ENCODE peak calls at places on chromosome 18, in five cellular contexts. S is HepG2, M is K562, B is GM12891, R is GM12878. V is an unnamed sample.

GRCh38 chr18:58671941-58672565 is 788 bp downstream of the MALT1 start:
- DNase-seq in R (no peak), M (no peak), B (no peak), S (no peak), V (peak; percentile 27)

GRCh38 chr18:36734589-36734988 is 94.2 kb downstream of the TPGS2 start:
- DNase-seq in S (no peak), M (no peak), R (no peak), B (no peak), V (no peak)

GRCh38 chr18:42192251-42193248 is 237.5 kb downstream of the PIK3C3 start:
- DNase-seq in S (peak; percentile 85), M (no peak), R (no peak), B (no peak), V (no peak)

GRCh38 chr18:45254683-45255082 is 360.6 kb upstream of the SLC14A2 start:
- DNase-seq in S (no peak), R (no peak), M (no peak), B (no peak), V (no peak)

GRCh38 chr18:76557026-76557575 is 62.1 kb upstream of the ZNF516 start:
- DNase-seq in R (no peak), M (no peak), S (peak; percentile 49), B (no peak), V (no peak)

GRCh38 chr18:3350566-3351527 is 88.9 kb downstream of the MYL12B start:
- DNase-seq in R (no peak), S (no peak), B (no peak), M (no peak), V (no peak)

GRCh38 chr18:4931209-4931608 is 265.8 kb downstream of the AKAIN1 start:
- DNase-seq in B (no peak), R (no peak), M (no peak), S (no peak), V (no peak)

GRCh38 chr18:28127763-28128737 is 48.9 kb downstream of the CDH2 start:
- DNase-seq in R (no peak), B (no peak), S (peak; percentile 92), M (no peak), V (no peak)

GRCh38 chr18:54607213-54607934 is 16.3 kb downstream of the DYNAP start:
- DNase-seq in B (no peak), M (peak; percentile 3), S (peak; percentile 58), R (no peak), V (no peak)

GRCh38 chr18:72634500-72634899 is 90.4 kb upstream of the CBLN2 start:
- DNase-seq in B (no peak), M (no peak), S (no peak), R (no peak), V (no peak)

GRCh38 chr18:48950536-48951447 is at the start of gene SMAD7:
- DNase-seq in S (no peak), R (no peak), M (no peak), B (no peak), V (no peak)

GRCh38 chr18:79200546-79201268 is 131.5 kb downstream of the ATP9B start:
- DNase-seq in M (no peak), B (no peak), R (no peak), S (no peak), V (peak; percentile 33)

GRCh38 chr18:26717123-26717522 is 148.4 kb downstream of the AQP4 start:
- DNase-seq in S (no peak), M (no peak), B (no peak), R (no peak), V (no peak)

GRCh38 chr18:79523738-79524180 is 128.0 kb downstream of the NFATC1 start:
- DNase-seq in M (no peak), R (peak; percentile 49), S (no peak), B (no peak), V (peak; percentile 53)

GRCh38 chr18:45527891-45528290 is 87.4 kb upstream of the SLC14A2 start:
- DNase-seq in S (no peak), B (no peak), M (no peak), R (no peak), V (no peak)

GRCh38 chr18:2903006-2903405 is 56.2 kb downstream of the EMILIN2 start:
- DNase-seq in B (no peak), R (no peak), S (no peak), M (peak; percentile 53), V (no peak)

GRCh38 chr18:54405290-54405689 is 47.6 kb downstream of the C18orf54 start:
- DNase-seq in S (no peak), B (no peak), M (no peak), R (no peak), V (no peak)

GRCh38 chr18:46073474-46074331 is 1.6 kb upstream of the PSTPIP2 start:
- DNase-seq in R (no peak), S (peak; percentile 62), B (no peak), M (peak; percentile 70), V (no peak)

GRCh38 chr18:23433360-23433759 is 19.7 kb upstream of the RIOK3 start:
- DNase-seq in R (no peak), M (peak; percentile 86), S (no peak), B (no peak), V (no peak)

GRCh38 chr18:74896390-74896991 is 298.8 kb downstream of the ZNF407 start:
- DNase-seq in S (peak; percentile 62), B (no peak), R (no peak), M (peak; percentile 30), V (peak; percentile 7)

GRCh38 chr18:48719988-48720654 is 181.3 kb downstream of the CTIF start:
- DNase-seq in B (no peak), R (no peak), S (no peak), M (peak; percentile 75), V (no peak)

GRCh38 chr18:34595673-34596072 is 114.4 kb upstream of the DTNA start:
- DNase-seq in M (no peak), S (peak; percentile 20), B (no peak), R (no peak), V (no peak)

GRCh38 chr18:78144669-78145068 is 834.9 kb upstream of the SALL3 start:
- DNase-seq in M (no peak), B (no peak), S (no peak), R (no peak), V (no peak)

GRCh38 chr18:1585881-1586488 is 681.3 kb downstream of the ADCYAP1 start:
- DNase-seq in R (peak; percentile 4), B (no peak), S (peak; percentile 20), M (peak; percentile 43), V (no peak)

GRCh38 chr18:57759650-57760049 is 43.5 kb downstream of the ATP8B1 start:
- DNase-seq in R (no peak), B (no peak), S (no peak), M (no peak), V (no peak)

GRCh38 chr18:36592282-36592681 is 236.5 kb downstream of the TPGS2 start:
- DNase-seq in R (no peak), B (no peak), S (no peak), M (no peak), V (no peak)

GRCh38 chr18:77101410-77102245 is 31.0 kb downstream of the MBP start:
- DNase-seq in M (no peak), B (no peak), S (no peak), R (peak; percentile 61), V (no peak)

GRCh38 chr18:11146947-11147345 is 2.4 kb downstream of the PIEZO2 start:
- DNase-seq in M (no peak), B (no peak), R (no peak), S (no peak), V (no peak)

GRCh38 chr18:11147371-11147860 is 2.0 kb downstream of the PIEZO2 start:
- DNase-seq in R (no peak), M (no peak), B (no peak), S (no peak), V (no peak)

GRCh38 chr18:11145413-11146191 is 3.8 kb downstream of the PIEZO2 start:
- DNase-seq in M (no peak), S (no peak), B (no peak), R (no peak), V (no peak)

GRCh38 chr18:11147962-11148654 is 1.3 kb downstream of the PIEZO2 start:
- DNase-seq in B (no peak), R (no peak), S (no peak), M (no peak), V (no peak)

DNA sequence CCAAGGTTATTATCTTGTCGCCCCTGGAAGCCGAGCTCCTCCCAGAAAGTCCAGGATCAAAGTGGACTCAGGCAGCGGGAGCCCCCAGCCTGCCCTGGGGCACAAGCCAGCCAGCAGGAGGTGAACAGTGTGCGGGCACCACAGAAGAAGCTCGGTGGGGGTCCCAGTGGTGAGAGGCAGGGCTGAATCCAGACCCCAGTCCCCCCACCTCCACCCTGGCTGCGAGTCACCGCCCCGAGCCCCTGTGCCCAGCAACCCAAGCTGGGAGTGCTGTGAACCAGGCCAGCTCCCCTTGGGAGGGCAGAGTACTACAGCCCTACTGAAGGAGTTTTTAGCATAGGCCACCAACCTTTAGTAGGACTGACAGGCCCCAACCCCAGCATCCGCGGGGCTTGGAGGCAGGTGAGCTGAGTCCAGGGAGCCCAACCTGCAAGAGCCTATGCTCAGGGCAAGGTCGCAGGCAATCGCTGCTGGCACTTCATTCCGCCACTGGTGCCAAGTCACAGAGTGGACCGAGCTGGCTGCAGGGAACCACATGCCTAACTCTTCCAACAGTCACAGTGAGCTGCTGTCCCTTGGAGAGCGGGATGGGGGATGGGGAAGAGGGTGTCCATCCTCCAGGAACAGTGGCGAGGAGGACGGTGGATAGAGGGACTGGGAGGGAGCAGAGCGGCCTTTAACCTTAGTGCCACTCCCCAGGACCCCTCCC is 3.0 kb downstream of the PIEZO2 start:
- DNase-seq in B (no peak), M (no peak), S (no peak), R (no peak), V (no peak)
- TF ChIP-seq TAF1 in B (no peak), M (no peak), S (no peak), R (no peak), V (no peak)

GRCh38 chr18:49970288-49970687 is 157.0 kb upstream of the ACAA2 start:
- DNase-seq in R (no peak), S (no peak), B (no peak), M (no peak), V (no peak)

GRCh38 chr18:49966090-49966489 is 152.8 kb upstream of the ACAA2 start:
- DNase-seq in S (no peak), B (no peak), R (no peak), M (no peak), V (no peak)

GRCh38 chr18:49967914-49968313 is 154.6 kb upstream of the ACAA2 start:
- DNase-seq in B (no peak), M (no peak), S (no peak), R (no peak), V (no peak)

GRCh38 chr18:49968649-49969309 is 155.4 kb upstream of the ACAA2 start:
- DNase-seq in R (no peak), M (no peak), B (no peak), S (peak; percentile 31), V (no peak)

DNA sequence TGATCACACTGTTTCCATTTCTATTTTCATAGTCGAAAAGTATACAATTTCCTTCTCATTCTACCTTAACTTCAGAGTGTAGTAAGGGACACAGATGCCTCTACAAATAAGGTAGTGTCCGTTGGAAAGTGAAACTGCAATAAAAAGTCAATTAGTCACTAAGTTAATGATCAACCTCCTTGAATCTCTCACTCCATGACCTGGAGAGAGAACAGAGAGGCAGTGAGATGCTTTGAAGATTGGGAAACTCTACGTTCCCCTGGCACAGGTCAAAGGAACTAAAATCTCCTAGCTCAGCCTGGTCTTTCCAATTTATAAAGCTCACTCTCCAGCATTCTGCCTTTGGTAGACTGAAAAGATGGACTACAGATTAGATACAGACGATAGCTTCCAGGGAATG is 153.8 kb upstream of the ACAA2 start:
- DNase-seq in B (no peak), S (peak; percentile 93), M (no peak), R (peak; percentile 53), V (no peak)
- TF ChIP-seq POLR2AphosphoS5 in B (no peak), S (peak; percentile 25), M (no peak), R (no peak), V (no peak)

GRCh38 chr18:43526436-43527150 is 249.3 kb upstream of the SYT4 start:
- DNase-seq in M (no peak), R (no peak), B (no peak), S (no peak), V (no peak)
- TF ChIP-seq TAF1 in M (no peak), R (no peak), B (no peak), S (no peak), V (no peak)

GRCh38 chr18:63237911-63238710 is 81.5 kb downstream of the BCL2 start:
- DNase-seq in R (no peak), M (no peak), B (no peak), S (peak; percentile 67), V (no peak)
- TF ChIP-seq POLR2AphosphoS5 in R (no peak), M (no peak), B (no peak), S (no peak), V (no peak)